ENCODE peak calls at places on chromosomes 4 and X, in ten cellular contexts. One of them, this sample, is unnamed.

GRCh38 chr4:113263274-113263673 is 213.8 kb downstream of the ANK2 start:
- DNase-seq in heart left ventricle: no peak
- DNase-seq in nucleus accumbens: no peak
- DNase-seq in mesenchymal stem cell: no peak
- DNase-seq in EL: no peak
- DNase-seq in stimulated activated CD8-positive, alpha-beta memory T cell treated with anti-CD3 and anti-CD28 coated beads, Interleukin-12 subunit alpha, Interleukin-12 subunit beta, amount 100 ng/mL, for 4 hours: no peak
- DNase-seq in NCI-H345: no peak
- DNase-seq in Karpas-422: no peak
- DNase-seq in T-cell: no peak
- DNase-seq in body of pancreas: no peak
- DNase-seq in this sample: no peak

GRCh38 chrX:31508338-31508737 is 436.5 kb upstream of the FTHL17 start:
- DNase-seq in body of pancreas: peak; percentile 22
- DNase-seq in T-cell: no peak
- DNase-seq in EL: peak; percentile 30
- DNase-seq in NCI-H345: no peak
- DNase-seq in mesenchymal stem cell: peak; percentile 70
- DNase-seq in heart left ventricle: no peak
- DNase-seq in nucleus accumbens: no peak
- DNase-seq in Karpas-422: no peak
- DNase-seq in stimulated activated CD8-positive, alpha-beta memory T cell treated with anti-CD3 and anti-CD28 coated beads, Interleukin-12 subunit alpha, Interleukin-12 subunit beta, amount 100 ng/mL, for 4 hours: no peak
- DNase-seq in this sample: peak; percentile 29

GRCh38 chr4:184807261-184807660 is 18.5 kb downstream of the ACSL1 start:
- DNase-seq in mesenchymal stem cell: no peak
- DNase-seq in stimulated activated CD8-positive, alpha-beta memory T cell treated with anti-CD3 and anti-CD28 coated beads, Interleukin-12 subunit alpha, Interleukin-12 subunit beta, amount 100 ng/mL, for 4 hours: no peak
- DNase-seq in NCI-H345: no peak
- DNase-seq in EL: no peak
- DNase-seq in Karpas-422: no peak
- DNase-seq in body of pancreas: peak; percentile 54
- DNase-seq in T-cell: no peak
- DNase-seq in nucleus accumbens: no peak
- DNase-seq in heart left ventricle: no peak
- DNase-seq in this sample: no peak

GRCh38 chr4:102500371-102501175 is 586 bp upstream of the NFKB1 start:
- DNase-seq in heart left ventricle: peak; percentile 70
- DNase-seq in body of pancreas: peak; percentile 77
- DNase-seq in stimulated activated CD8-positive, alpha-beta memory T cell treated with anti-CD3 and anti-CD28 coated beads, Interleukin-12 subunit alpha, Interleukin-12 subunit beta, amount 100 ng/mL, for 4 hours: no peak
- DNase-seq in NCI-H345: peak; percentile 27
- DNase-seq in nucleus accumbens: no peak
- DNase-seq in Karpas-422: peak; percentile 46
- DNase-seq in EL: peak; percentile 71
- DNase-seq in T-cell: peak; percentile 22
- DNase-seq in mesenchymal stem cell: peak; percentile 67
- DNase-seq in this sample: peak; percentile 51

GRCh38 chrX:793216-793770 is 162.7 kb downstream of the SHOX start:
- DNase-seq in EL: no peak
- DNase-seq in body of pancreas: no peak
- DNase-seq in Karpas-422: no peak
- DNase-seq in heart left ventricle: no peak
- DNase-seq in T-cell: no peak
- DNase-seq in NCI-H345: no peak
- DNase-seq in mesenchymal stem cell: no peak
- DNase-seq in nucleus accumbens: no peak
- DNase-seq in stimulated activated CD8-positive, alpha-beta memory T cell treated with anti-CD3 and anti-CD28 coated beads, Interleukin-12 subunit alpha, Interleukin-12 subunit beta, amount 100 ng/mL, for 4 hours: no peak
- DNase-seq in this sample: no peak

GRCh38 chr4:158782539-158783360 is 13.9 kb downstream of the FNIP2 start:
- DNase-seq in T-cell: no peak
- DNase-seq in EL: peak; percentile 69
- DNase-seq in body of pancreas: peak; percentile 41
- DNase-seq in Karpas-422: no peak
- DNase-seq in nucleus accumbens: no peak
- DNase-seq in mesenchymal stem cell: no peak
- DNase-seq in heart left ventricle: no peak
- DNase-seq in NCI-H345: no peak
- DNase-seq in stimulated activated CD8-positive, alpha-beta memory T cell treated with anti-CD3 and anti-CD28 coated beads, Interleukin-12 subunit alpha, Interleukin-12 subunit beta, amount 100 ng/mL, for 4 hours: no peak
- DNase-seq in this sample: no peak

GRCh38 chr4:5693871-5694270 is 14.5 kb downstream of the EVC2 start:
- DNase-seq in body of pancreas: no peak
- DNase-seq in T-cell: no peak
- DNase-seq in stimulated activated CD8-positive, alpha-beta memory T cell treated with anti-CD3 and anti-CD28 coated beads, Interleukin-12 subunit alpha, Interleukin-12 subunit beta, amount 100 ng/mL, for 4 hours: no peak
- DNase-seq in NCI-H345: no peak
- DNase-seq in mesenchymal stem cell: no peak
- DNase-seq in Karpas-422: no peak
- DNase-seq in heart left ventricle: no peak
- DNase-seq in EL: no peak
- DNase-seq in nucleus accumbens: no peak
- DNase-seq in this sample: no peak

GRCh38 chrX:1581132-1581531 is 10.3 kb upstream of the AKAP17A start:
- DNase-seq in body of pancreas: peak; percentile 70
- DNase-seq in nucleus accumbens: no peak
- DNase-seq in heart left ventricle: no peak
- DNase-seq in Karpas-422: peak; percentile 96
- DNase-seq in NCI-H345: peak; percentile 32
- DNase-seq in mesenchymal stem cell: peak; percentile 40
- DNase-seq in EL: peak; percentile 55
- DNase-seq in T-cell: peak; percentile 73
- DNase-seq in stimulated activated CD8-positive, alpha-beta memory T cell treated with anti-CD3 and anti-CD28 coated beads, Interleukin-12 subunit alpha, Interleukin-12 subunit beta, amount 100 ng/mL, for 4 hours: peak; percentile 26
- DNase-seq in this sample: peak; percentile 23

GRCh38 chr4:158850800-158851644 is 82.2 kb downstream of the FNIP2 start:
- DNase-seq in T-cell: no peak
- DNase-seq in NCI-H345: no peak
- DNase-seq in EL: peak; percentile 30
- DNase-seq in Karpas-422: peak; percentile 72
- DNase-seq in body of pancreas: no peak
- DNase-seq in stimulated activated CD8-positive, alpha-beta memory T cell treated with anti-CD3 and anti-CD28 coated beads, Interleukin-12 subunit alpha, Interleukin-12 subunit beta, amount 100 ng/mL, for 4 hours: no peak
- DNase-seq in nucleus accumbens: no peak
- DNase-seq in mesenchymal stem cell: peak; percentile 47
- DNase-seq in heart left ventricle: no peak
- DNase-seq in this sample: peak; percentile 56

GRCh38 chr4:132101526-132101925 is 1047.6 kb upstream of the PCDH10 start:
- DNase-seq in EL: peak; percentile 21
- DNase-seq in stimulated activated CD8-positive, alpha-beta memory T cell treated with anti-CD3 and anti-CD28 coated beads, Interleukin-12 subunit alpha, Interleukin-12 subunit beta, amount 100 ng/mL, for 4 hours: no peak
- DNase-seq in Karpas-422: no peak
- DNase-seq in mesenchymal stem cell: peak; percentile 32
- DNase-seq in NCI-H345: no peak
- DNase-seq in T-cell: no peak
- DNase-seq in body of pancreas: no peak
- DNase-seq in nucleus accumbens: no peak
- DNase-seq in heart left ventricle: no peak
- DNase-seq in this sample: no peak

GRCh38 chr4:87033902-87034301 is 99.1 kb downstream of the AFF1 start:
- DNase-seq in stimulated activated CD8-positive, alpha-beta memory T cell treated with anti-CD3 and anti-CD28 coated beads, Interleukin-12 subunit alpha, Interleukin-12 subunit beta, amount 100 ng/mL, for 4 hours: no peak
- DNase-seq in NCI-H345: no peak
- DNase-seq in mesenchymal stem cell: no peak
- DNase-seq in EL: no peak
- DNase-seq in Karpas-422: no peak
- DNase-seq in nucleus accumbens: no peak
- DNase-seq in heart left ventricle: no peak
- DNase-seq in T-cell: no peak
- DNase-seq in body of pancreas: no peak
- DNase-seq in this sample: no peak

GRCh38 chr4:26320453-26321325 is at the start of gene RBPJ:
- DNase-seq in nucleus accumbens: peak; percentile 84
- DNase-seq in body of pancreas: peak; percentile 93
- DNase-seq in mesenchymal stem cell: peak; percentile 99
- DNase-seq in heart left ventricle: peak; percentile 93
- DNase-seq in stimulated activated CD8-positive, alpha-beta memory T cell treated with anti-CD3 and anti-CD28 coated beads, Interleukin-12 subunit alpha, Interleukin-12 subunit beta, amount 100 ng/mL, for 4 hours: peak; percentile 69
- DNase-seq in Karpas-422: peak; percentile 92
- DNase-seq in EL: peak; percentile 97
- DNase-seq in T-cell: peak; percentile 75
- DNase-seq in NCI-H345: peak; percentile 95
- DNase-seq in this sample: peak; percentile 99

GRCh38 chr4:156606444-156607197 is 365.0 kb downstream of the PDGFC start:
- DNase-seq in NCI-H345: no peak
- DNase-seq in heart left ventricle: no peak
- DNase-seq in Karpas-422: no peak
- DNase-seq in stimulated activated CD8-positive, alpha-beta memory T cell treated with anti-CD3 and anti-CD28 coated beads, Interleukin-12 subunit alpha, Interleukin-12 subunit beta, amount 100 ng/mL, for 4 hours: no peak
- DNase-seq in EL: peak; percentile 20
- DNase-seq in mesenchymal stem cell: peak; percentile 71
- DNase-seq in nucleus accumbens: no peak
- DNase-seq in body of pancreas: no peak
- DNase-seq in T-cell: no peak
- DNase-seq in this sample: no peak

GRCh38 chr4:168835880-168836454 is 174.1 kb downstream of the CBR4 start:
- DNase-seq in heart left ventricle: no peak
- DNase-seq in nucleus accumbens: no peak
- DNase-seq in mesenchymal stem cell: no peak
- DNase-seq in NCI-H345: no peak
- DNase-seq in T-cell: no peak
- DNase-seq in EL: no peak
- DNase-seq in body of pancreas: no peak
- DNase-seq in stimulated activated CD8-positive, alpha-beta memory T cell treated with anti-CD3 and anti-CD28 coated beads, Interleukin-12 subunit alpha, Interleukin-12 subunit beta, amount 100 ng/mL, for 4 hours: no peak
- DNase-seq in Karpas-422: no peak
- DNase-seq in this sample: no peak

GRCh38 chrX:38327775-38328081 is 419 bp upstream of the RPGR start:
- DNase-seq in Karpas-422: no peak
- DNase-seq in body of pancreas: no peak
- DNase-seq in heart left ventricle: no peak
- DNase-seq in mesenchymal stem cell: no peak
- DNase-seq in stimulated activated CD8-positive, alpha-beta memory T cell treated with anti-CD3 and anti-CD28 coated beads, Interleukin-12 subunit alpha, Interleukin-12 subunit beta, amount 100 ng/mL, for 4 hours: no peak
- DNase-seq in T-cell: no peak
- DNase-seq in nucleus accumbens: no peak
- DNase-seq in EL: no peak
- DNase-seq in NCI-H345: no peak
- DNase-seq in this sample: no peak

GRCh38 chr4:23333556-23333945 is 556.3 kb downstream of the PPARGC1A start:
- DNase-seq in heart left ventricle: no peak
- DNase-seq in Karpas-422: no peak
- DNase-seq in T-cell: no peak
- DNase-seq in NCI-H345: no peak
- DNase-seq in mesenchymal stem cell: no peak
- DNase-seq in body of pancreas: no peak
- DNase-seq in EL: no peak
- DNase-seq in stimulated activated CD8-positive, alpha-beta memory T cell treated with anti-CD3 and anti-CD28 coated beads, Interleukin-12 subunit alpha, Interleukin-12 subunit beta, amount 100 ng/mL, for 4 hours: no peak
- DNase-seq in nucleus accumbens: no peak
- DNase-seq in this sample: peak; percentile 56

GRCh38 chr4:86963697-86964096 is 28.9 kb downstream of the AFF1 start:
- DNase-seq in EL: no peak
- DNase-seq in heart left ventricle: no peak
- DNase-seq in nucleus accumbens: no peak
- DNase-seq in body of pancreas: no peak
- DNase-seq in Karpas-422: no peak
- DNase-seq in NCI-H345: no peak
- DNase-seq in T-cell: no peak
- DNase-seq in stimulated activated CD8-positive, alpha-beta memory T cell treated with anti-CD3 and anti-CD28 coated beads, Interleukin-12 subunit alpha, Interleukin-12 subunit beta, amount 100 ng/mL, for 4 hours: no peak
- DNase-seq in mesenchymal stem cell: peak; percentile 38
- DNase-seq in this sample: no peak

GRCh38 chr4:118213101-118213500 is 139.7 kb downstream of the PRSS12 start:
- DNase-seq in EL: no peak
- DNase-seq in heart left ventricle: no peak
- DNase-seq in nucleus accumbens: no peak
- DNase-seq in stimulated activated CD8-positive, alpha-beta memory T cell treated with anti-CD3 and anti-CD28 coated beads, Interleukin-12 subunit alpha, Interleukin-12 subunit beta, amount 100 ng/mL, for 4 hours: no peak
- DNase-seq in NCI-H345: no peak
- DNase-seq in T-cell: no peak
- DNase-seq in mesenchymal stem cell: no peak
- DNase-seq in body of pancreas: no peak
- DNase-seq in Karpas-422: no peak
- DNase-seq in this sample: no peak

GRCh38 chrX:131762802-131763234 is 218.9 kb downstream of the OR13H1 start:
- DNase-seq in T-cell: no peak
- DNase-seq in mesenchymal stem cell: no peak
- DNase-seq in Karpas-422: peak; percentile 95
- DNase-seq in heart left ventricle: no peak
- DNase-seq in stimulated activated CD8-positive, alpha-beta memory T cell treated with anti-CD3 and anti-CD28 coated beads, Interleukin-12 subunit alpha, Interleukin-12 subunit beta, amount 100 ng/mL, for 4 hours: no peak
- DNase-seq in nucleus accumbens: no peak
- DNase-seq in body of pancreas: peak; percentile 72
- DNase-seq in NCI-H345: peak; percentile 41
- DNase-seq in EL: peak; percentile 33
- DNase-seq in this sample: no peak

GRCh38 chr4:24574256-24574655 is 10.1 kb downstream of the DHX15 start:
- DNase-seq in NCI-H345: no peak
- DNase-seq in Karpas-422: no peak
- DNase-seq in mesenchymal stem cell: no peak
- DNase-seq in body of pancreas: no peak
- DNase-seq in T-cell: no peak
- DNase-seq in nucleus accumbens: no peak
- DNase-seq in EL: no peak
- DNase-seq in heart left ventricle: no peak
- DNase-seq in stimulated activated CD8-positive, alpha-beta memory T cell treated with anti-CD3 and anti-CD28 coated beads, Interleukin-12 subunit alpha, Interleukin-12 subunit beta, amount 100 ng/mL, for 4 hours: no peak
- DNase-seq in this sample: no peak

GRCh38 chrX:15686818-15687685 is 22.4 kb upstream of the CLTRN start:
- DNase-seq in T-cell: peak; percentile 36
- DNase-seq in NCI-H345: peak; percentile 30
- DNase-seq in EL: peak; percentile 49
- DNase-seq in Karpas-422: peak; percentile 90
- DNase-seq in heart left ventricle: peak; percentile 41
- DNase-seq in mesenchymal stem cell: peak; percentile 64
- DNase-seq in body of pancreas: peak; percentile 74
- DNase-seq in nucleus accumbens: peak; percentile 10
- DNase-seq in stimulated activated CD8-positive, alpha-beta memory T cell treated with anti-CD3 and anti-CD28 coated beads, Interleukin-12 subunit alpha, Interleukin-12 subunit beta, amount 100 ng/mL, for 4 hours: peak; percentile 22
- DNase-seq in this sample: peak; percentile 82

GRCh38 chrX:139194571-139195280 is 335.8 kb upstream of the F9 start:
- DNase-seq in NCI-H345: no peak
- DNase-seq in stimulated activated CD8-positive, alpha-beta memory T cell treated with anti-CD3 and anti-CD28 coated beads, Interleukin-12 subunit alpha, Interleukin-12 subunit beta, amount 100 ng/mL, for 4 hours: no peak
- DNase-seq in Karpas-422: no peak
- DNase-seq in heart left ventricle: peak; percentile 12
- DNase-seq in EL: no peak
- DNase-seq in nucleus accumbens: no peak
- DNase-seq in mesenchymal stem cell: no peak
- DNase-seq in body of pancreas: peak; percentile 76
- DNase-seq in T-cell: no peak
- DNase-seq in this sample: peak; percentile 32